ENCODE peak calls at places on chromosomes 5 and 9, in five cellular contexts. G is effector memory CD4-positive, alpha-beta T cell; C is GM20000; Y is mesenchymal stem cell; J is adrenal gland. Z is an unnamed sample.

GRCh38 chr9:15718423-15718822 is 165.6 kb downstream of the CCDC171 start:
- DNase-seq in C (no peak), J (no peak), G (no peak), Y (no peak), Z (no peak)

GRCh38 chr9:137310190-137311052 is 8.3 kb upstream of the NRARP start:
- DNase-seq in G (no peak), Y (no peak), J (peak; percentile 13), C (no peak), Z (no peak)

GRCh38 chr9:21556581-21557427 is 74.7 kb upstream of the IFNE start:
- DNase-seq in Y (no peak), C (no peak), J (no peak), G (no peak), Z (no peak)

GRCh38 chr5:40879163-40879942 is 29.9 kb upstream of the C7 start:
- DNase-seq in G (no peak), J (no peak), Y (peak; percentile 33), C (peak; percentile 30), Z (no peak)

GRCh38 chr5:51377151-51378060 is 5.8 kb upstream of the ISL1 start:
- DNase-seq in J (no peak), Y (no peak), C (no peak), G (no peak), Z (no peak)

GRCh38 chr9:77883846-77884771 is 147.5 kb downstream of the GNAQ start:
- DNase-seq in Y (peak; percentile 22), G (no peak), C (no peak), J (no peak), Z (no peak)

GRCh38 chr9:4615251-4615650 is 46.8 kb upstream of the PLPP6 start:
- DNase-seq in G (no peak), Y (peak; percentile 51), J (no peak), C (no peak), Z (no peak)

GRCh38 chr9:71249729-71250317 is 128.4 kb upstream of the TRPM3 start:
- DNase-seq in C (peak; percentile 37), G (no peak), Y (peak; percentile 65), J (peak; percentile 21), Z (peak; percentile 1)

GRCh38 chr9:18331808-18332209 is 142.1 kb upstream of the ADAMTSL1 start:
- DNase-seq in Y (no peak), J (no peak), G (no peak), C (no peak), Z (no peak)

GRCh38 chr5:127572930-127573329 is 55.5 kb downstream of the PRRC1 start:
- DNase-seq in G (no peak), C (no peak), J (no peak), Y (no peak), Z (no peak)

GRCh38 chr9:121784706-121785426 is 133.4 kb downstream of the DAB2IP start:
- DNase-seq in C (no peak), G (no peak), J (no peak), Y (no peak), Z (no peak)

Z was measured in CMK.